ENCODE peak calls at places on chromosomes 2 and 18, in four cellular contexts. One of them, this sample, is unnamed.

GRCh38 chr2:236557894-236558532 is 11.6 kb upstream of the ACKR3 start:
- DNase-seq in AG04450: no peak
- DNase-seq in cardiac muscle cell: no peak
- DNase-seq in substantia nigra: no peak
- DNase-seq in this sample: no peak

GRCh38 chr2:182682210-182682609 is 33.8 kb upstream of the DNAJC10 start:
- DNase-seq in AG04450: no peak
- DNase-seq in substantia nigra: no peak
- DNase-seq in cardiac muscle cell: no peak
- DNase-seq in this sample: no peak

GRCh38 chr2:188293601-188294482 is 2.2 kb downstream of the GULP1 start:
- DNase-seq in cardiac muscle cell: peak
- DNase-seq in AG04450: no peak
- DNase-seq in substantia nigra: peak
- DNase-seq in this sample: no peak

GRCh38 chr2:209389124-209389523 is 34.7 kb upstream of the MAP2 start:
- DNase-seq in cardiac muscle cell: no peak
- DNase-seq in AG04450: no peak
- DNase-seq in substantia nigra: no peak
- DNase-seq in this sample: no peak

GRCh38 chr2:100067796-100068195 is 74.6 kb downstream of the AFF3 start:
- DNase-seq in AG04450: no peak
- DNase-seq in cardiac muscle cell: no peak
- DNase-seq in substantia nigra: no peak
- DNase-seq in this sample: no peak

GRCh38 chr2:179646173-179646762 is 215.1 kb downstream of the ZNF385B start:
- DNase-seq in cardiac muscle cell: no peak
- DNase-seq in AG04450: no peak
- DNase-seq in substantia nigra: no peak
- DNase-seq in this sample: no peak

GRCh38 chr2:19611491-19612332 is 253.3 kb upstream of the OSR1 start:
- DNase-seq in cardiac muscle cell: no peak
- DNase-seq in substantia nigra: no peak
- DNase-seq in AG04450: peak
- DNase-seq in this sample: peak

GRCh38 chr2:71060871-71061270 is 7.6 kb upstream of the NAGK start:
- DNase-seq in cardiac muscle cell: no peak
- DNase-seq in substantia nigra: no peak
- DNase-seq in AG04450: no peak
- DNase-seq in this sample: no peak

GRCh38 chr18:31954349-31954748 is 11.4 kb upstream of the TRAPPC8 start:
- DNase-seq in AG04450: no peak
- DNase-seq in substantia nigra: no peak
- DNase-seq in cardiac muscle cell: no peak
- DNase-seq in this sample: no peak

GRCh38 chr2:58629720-58630119 is 388.6 kb upstream of the FANCL start:
- DNase-seq in cardiac muscle cell: no peak
- DNase-seq in substantia nigra: no peak
- DNase-seq in AG04450: no peak
- DNase-seq in this sample: no peak

GRCh38 chr18:21914739-21915319 is 174.2 kb downstream of the MIB1 start:
- DNase-seq in cardiac muscle cell: peak
- DNase-seq in substantia nigra: no peak
- DNase-seq in AG04450: peak
- DNase-seq in this sample: no peak

GRCh38 chr2:137367361-137367760 is 596.9 kb upstream of the HNMT start:
- DNase-seq in substantia nigra: no peak
- DNase-seq in cardiac muscle cell: no peak
- DNase-seq in AG04450: no peak
- DNase-seq in this sample: no peak

GRCh38 chr2:106168657-106169056 is 25.4 kb downstream of the UXS1 start:
- DNase-seq in cardiac muscle cell: no peak
- DNase-seq in AG04450: no peak
- DNase-seq in substantia nigra: no peak
- DNase-seq in this sample: no peak

GRCh38 chr2:16665746-16666452 is at the start of gene CYRIA:
- DNase-seq in AG04450: no peak
- DNase-seq in cardiac muscle cell: peak
- DNase-seq in substantia nigra: peak
- DNase-seq in this sample: no peak

GRCh38 chr2:213562539-213563180 is 278.4 kb downstream of the SPAG16 start:
- DNase-seq in AG04450: no peak
- DNase-seq in cardiac muscle cell: no peak
- DNase-seq in substantia nigra: no peak
- DNase-seq in this sample: no peak

GRCh38 chr18:6752200-6752873 is 22.8 kb downstream of the ARHGAP28 start:
- DNase-seq in AG04450: peak
- DNase-seq in substantia nigra: no peak
- DNase-seq in cardiac muscle cell: peak
- DNase-seq in this sample: no peak

GRCh38 chr2:67500541-67500940 is 103.4 kb downstream of the ETAA1 start:
- DNase-seq in cardiac muscle cell: no peak
- DNase-seq in substantia nigra: no peak
- DNase-seq in AG04450: peak
- DNase-seq in this sample: no peak

GRCh38 chr2:7956126-7956689 is 725.6 kb upstream of the ID2 start:
- DNase-seq in substantia nigra: no peak
- DNase-seq in AG04450: no peak
- DNase-seq in cardiac muscle cell: peak
- DNase-seq in this sample: no peak

GRCh38 chr2:219947575-219947974 is 320.1 kb downstream of the SLC4A3 start:
- DNase-seq in cardiac muscle cell: no peak
- DNase-seq in AG04450: no peak
- DNase-seq in substantia nigra: no peak
- DNase-seq in this sample: peak

GRCh38 chr18:77666613-77667012 is 417.0 kb downstream of the GALR1 start:
- DNase-seq in substantia nigra: no peak
- DNase-seq in AG04450: no peak
- DNase-seq in cardiac muscle cell: no peak
- DNase-seq in this sample: no peak
- H3K27ac ChIP-seq in substantia nigra: no peak
- H3K27ac ChIP-seq in AG04450: no peak
- H3K27ac ChIP-seq in cardiac muscle cell: no peak
- H3K27ac ChIP-seq in this sample: no peak

GRCh38 chr2:234495801-234496441 is 960 bp downstream of the ARL4C start:
- DNase-seq in cardiac muscle cell: peak
- DNase-seq in AG04450: no peak
- DNase-seq in substantia nigra: no peak
- DNase-seq in this sample: no peak

GRCh38 chr2:234494361-234495075 is 2.4 kb downstream of the ARL4C start:
- DNase-seq in AG04450: no peak
- DNase-seq in cardiac muscle cell: peak
- DNase-seq in substantia nigra: no peak
- DNase-seq in this sample: peak

GRCh38 chr2:234496442-234496834 is 443 bp downstream of the ARL4C start:
- DNase-seq in cardiac muscle cell: no peak
- DNase-seq in substantia nigra: no peak
- DNase-seq in AG04450: no peak
- DNase-seq in this sample: no peak

GRCh38 chr2:234496835-234497591 is at the start of gene ARL4C:
- DNase-seq in AG04450: no peak
- DNase-seq in cardiac muscle cell: peak
- DNase-seq in substantia nigra: peak
- DNase-seq in this sample: peak

GRCh38 chr2:234495076-234495800 is 1.6 kb downstream of the ARL4C start:
- DNase-seq in cardiac muscle cell: no peak
- DNase-seq in AG04450: no peak
- DNase-seq in substantia nigra: no peak
- DNase-seq in this sample: no peak
- H3K27ac ChIP-seq in cardiac muscle cell: no peak
- H3K27ac ChIP-seq in AG04450: peak
- H3K27ac ChIP-seq in substantia nigra: no peak
- H3K27ac ChIP-seq in this sample: peak

DNA sequence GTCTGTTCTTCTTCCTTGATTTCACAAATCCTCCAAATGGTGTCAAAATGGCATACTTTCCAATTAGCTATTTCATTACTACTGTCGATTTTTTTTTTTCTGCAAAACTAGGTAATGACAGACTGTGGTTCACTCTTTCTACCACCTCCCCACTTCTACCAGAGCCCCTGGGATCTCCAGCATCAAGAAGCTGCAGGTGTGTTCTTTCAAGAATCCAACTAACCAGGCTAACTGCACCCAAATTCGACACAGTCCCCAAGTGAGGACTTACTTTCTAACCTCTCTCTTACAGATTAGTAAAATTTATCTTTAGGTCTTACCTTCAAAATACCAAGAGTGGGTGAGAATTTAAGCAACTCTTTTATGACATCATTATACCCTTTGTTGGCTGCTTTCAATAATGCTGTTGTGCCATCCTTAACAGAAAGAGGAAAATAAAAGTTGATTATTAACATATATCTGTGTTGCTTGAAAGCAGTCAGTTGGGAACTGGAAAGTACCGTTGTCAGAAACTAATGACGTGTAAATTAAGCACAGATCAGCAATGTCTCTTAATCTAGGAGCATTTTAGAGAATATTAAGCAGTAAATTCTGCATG is 31.2 kb upstream of the NPC1 start:
- DNase-seq in AG04450: no peak
- DNase-seq in cardiac muscle cell: no peak
- DNase-seq in substantia nigra: no peak
- DNase-seq in this sample: no peak
- H3K27ac ChIP-seq in AG04450: no peak
- H3K27ac ChIP-seq in cardiac muscle cell: no peak
- H3K27ac ChIP-seq in substantia nigra: no peak
- H3K27ac ChIP-seq in this sample: no peak

DNA sequence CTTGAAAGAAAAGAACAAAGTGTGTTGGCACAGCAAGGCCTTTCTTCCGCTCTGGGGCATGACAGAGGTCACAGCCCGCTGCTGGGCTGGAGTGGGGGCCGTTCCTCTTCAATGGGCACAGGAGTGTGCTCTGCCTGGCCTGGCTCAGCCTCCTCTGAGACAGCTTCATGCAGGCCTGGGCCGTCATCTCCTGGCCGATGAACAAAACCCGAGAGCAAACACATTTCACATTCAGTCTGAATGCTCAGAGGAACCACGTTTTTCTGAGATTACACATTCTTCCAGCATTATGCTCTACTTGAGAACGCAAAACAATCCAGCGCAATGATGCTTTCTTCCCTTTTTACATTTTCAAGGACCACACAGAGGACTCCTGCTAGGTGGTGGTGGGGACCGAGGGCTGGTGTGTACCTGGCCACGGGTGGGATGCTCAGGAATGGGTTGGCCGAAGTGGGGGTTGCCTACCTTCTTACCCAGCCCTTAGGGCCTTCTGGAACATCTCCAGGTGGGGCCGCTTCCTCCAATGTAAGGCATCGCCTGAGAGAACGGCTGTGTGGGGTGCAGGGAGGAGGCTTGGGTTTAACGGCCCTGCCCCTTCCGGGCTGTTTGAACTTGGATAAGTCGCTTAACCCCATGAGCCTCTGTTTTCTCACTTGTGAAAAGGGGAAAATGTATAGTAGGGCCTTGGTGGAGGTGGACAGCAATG is 34.8 kb downstream of the EMILIN2 start:
- DNase-seq in substantia nigra: no peak
- DNase-seq in cardiac muscle cell: no peak
- DNase-seq in AG04450: peak
- DNase-seq in this sample: no peak
- H3K27ac ChIP-seq in substantia nigra: no peak
- H3K27ac ChIP-seq in cardiac muscle cell: peak
- H3K27ac ChIP-seq in AG04450: peak
- H3K27ac ChIP-seq in this sample: no peak

GRCh38 chr2:222882484-222882928 is 21.7 kb downstream of the ACSL3 start:
- DNase-seq in AG04450: no peak
- DNase-seq in cardiac muscle cell: no peak
- DNase-seq in substantia nigra: no peak
- DNase-seq in this sample: peak
- H3K27ac ChIP-seq in AG04450: no peak
- H3K27ac ChIP-seq in cardiac muscle cell: no peak
- H3K27ac ChIP-seq in substantia nigra: no peak
- H3K27ac ChIP-seq in this sample: no peak

GRCh38 chr2:127968610-127969339 is 59.1 kb downstream of the SAP130 start:
- DNase-seq in cardiac muscle cell: no peak
- DNase-seq in substantia nigra: no peak
- DNase-seq in AG04450: no peak
- DNase-seq in this sample: no peak
- H3K27ac ChIP-seq in cardiac muscle cell: no peak
- H3K27ac ChIP-seq in substantia nigra: peak
- H3K27ac ChIP-seq in AG04450: no peak
- H3K27ac ChIP-seq in this sample: no peak

GRCh38 chr2:176247859-176248258 is 21.4 kb upstream of the MTX2 start:
- DNase-seq in AG04450: no peak
- DNase-seq in cardiac muscle cell: no peak
- DNase-seq in substantia nigra: no peak
- DNase-seq in this sample: no peak
- H3K27ac ChIP-seq in AG04450: no peak
- H3K27ac ChIP-seq in cardiac muscle cell: no peak
- H3K27ac ChIP-seq in substantia nigra: no peak
- H3K27ac ChIP-seq in this sample: no peak

GRCh38 chr18:49279041-49279440 is 181.4 kb downstream of the DYM start:
- DNase-seq in substantia nigra: no peak
- DNase-seq in cardiac muscle cell: no peak
- DNase-seq in AG04450: no peak
- DNase-seq in this sample: no peak
- H3K27ac ChIP-seq in substantia nigra: no peak
- H3K27ac ChIP-seq in cardiac muscle cell: no peak
- H3K27ac ChIP-seq in AG04450: no peak
- H3K27ac ChIP-seq in this sample: no peak

GRCh38 chr2:127065299-127065931 is 41.5 kb downstream of the BIN1 start:
- DNase-seq in substantia nigra: no peak
- DNase-seq in AG04450: no peak
- DNase-seq in cardiac muscle cell: no peak
- DNase-seq in this sample: no peak

GRCh38 chr2:127066942-127067341 is 40.0 kb downstream of the BIN1 start:
- DNase-seq in substantia nigra: no peak
- DNase-seq in cardiac muscle cell: no peak
- DNase-seq in AG04450: no peak
- DNase-seq in this sample: no peak

GRCh38 chr2:127063701-127064590 is 43.0 kb downstream of the BIN1 start:
- DNase-seq in cardiac muscle cell: no peak
- DNase-seq in AG04450: no peak
- DNase-seq in substantia nigra: no peak
- DNase-seq in this sample: no peak

GRCh38 chr2:127065932-127066318 is 41.0 kb downstream of the BIN1 start:
- DNase-seq in AG04450: no peak
- DNase-seq in substantia nigra: no peak
- DNase-seq in cardiac muscle cell: no peak
- DNase-seq in this sample: no peak

GRCh38 chr2:127064642-127065250 is 42.2 kb downstream of the BIN1 start:
- DNase-seq in AG04450: peak
- DNase-seq in cardiac muscle cell: peak
- DNase-seq in substantia nigra: no peak
- DNase-seq in this sample: peak
- H3K27ac ChIP-seq in AG04450: peak
- H3K27ac ChIP-seq in cardiac muscle cell: no peak
- H3K27ac ChIP-seq in substantia nigra: peak
- H3K27ac ChIP-seq in this sample: peak

GRCh38 chr2:120741514-120742448 is 6.1 kb downstream of the GLI2 start:
- DNase-seq in cardiac muscle cell: peak
- DNase-seq in AG04450: no peak
- DNase-seq in substantia nigra: no peak
- DNase-seq in this sample: no peak
- H3K27ac ChIP-seq in cardiac muscle cell: peak
- H3K27ac ChIP-seq in AG04450: no peak
- H3K27ac ChIP-seq in substantia nigra: no peak
- H3K27ac ChIP-seq in this sample: no peak